ENCODE peak calls at places on chromosomes 4 and X, in nine cellular contexts. J is stimulated activated naive CD4-positive, alpha-beta T cell; A is upper lobe of right lung; F is IMR-90; K is hepatocyte; Y is ACHN; L is astrocyte; H is H4; N is T-cell. Q is an unnamed sample.

GRCh38 chr4:7691992-7692391 is 247.7 kb downstream of the AFAP1 start:
- DNase-seq in J (no peak), A (no peak), F (peak; percentile 15), K (no peak), Y (no peak), L (peak; percentile 14), H (no peak), N (no peak), Q (peak; percentile 47)

GRCh38 chr4:2244947-2245786 is 3.2 kb upstream of the HAUS3 start:
- DNase-seq in J (no peak), A (no peak), F (no peak), K (no peak), Y (no peak), L (no peak), H (no peak), N (no peak), Q (no peak)

GRCh38 chr4:98506462-98507132 is 151.8 kb downstream of the TSPAN5 start:
- DNase-seq in J (no peak), A (no peak), F (no peak), K (no peak), Y (peak; percentile 25), L (no peak), H (no peak), N (no peak), Q (no peak)

GRCh38 chrX:12693754-12694153 is 97.5 kb upstream of the PRPS2 start:
- DNase-seq in J (no peak), A (no peak), F (no peak), K (no peak), Y (no peak), L (no peak), H (peak; percentile 8), N (no peak), Q (no peak)

GRCh38 chr4:173288296-173288695 is 45.9 kb downstream of the HMGB2 start:
- DNase-seq in J (peak; percentile 15), A (no peak), F (peak; percentile 57), K (peak; percentile 85), Y (peak; percentile 25), L (peak; percentile 23), H (no peak), N (peak; percentile 58), Q (no peak)

GRCh38 chr4:185811509-185812364 is at the start of gene SORBS2:
- DNase-seq in J (no peak), A (peak; percentile 79), F (peak; percentile 25), K (peak; percentile 75), Y (peak; percentile 79), L (peak; percentile 78), H (no peak), N (no peak), Q (peak; percentile 59)

GRCh38 chrX:40207626-40208025 is 109.9 kb upstream of the BCOR start:
- DNase-seq in J (no peak), A (no peak), F (peak; percentile 19), K (no peak), Y (no peak), L (peak; percentile 33), H (peak; percentile 30), N (no peak), Q (no peak)

GRCh38 chrX:136778020-136778419 is 2.7 kb downstream of the ARHGEF6 start:
- DNase-seq in J (no peak), A (no peak), F (no peak), K (no peak), Y (no peak), L (no peak), H (no peak), N (no peak), Q (no peak)

GRCh38 chrX:152640039-152640818 is 2.5 kb downstream of the GABRQ start:
- DNase-seq in J (no peak), A (no peak), F (peak; percentile 1), K (peak; percentile 31), Y (no peak), L (peak; percentile 69), H (peak; percentile 63), N (no peak), Q (no peak)

GRCh38 chr4:182478475-182478874 is 235.3 kb downstream of the TENM3 start:
- DNase-seq in J (no peak), A (no peak), F (peak; percentile 59), K (peak; percentile 70), Y (peak; percentile 69), L (no peak), H (peak; percentile 25), N (no peak), Q (no peak)

GRCh38 chr4:108036252-108036651 is 46.6 kb downstream of the HADH start:
- DNase-seq in J (peak; percentile 83), A (no peak), F (no peak), K (no peak), Y (no peak), L (no peak), H (no peak), N (peak; percentile 74), Q (no peak)

GRCh38 chr4:142984871-142985585 is 138.9 kb upstream of the INPP4B start:
- DNase-seq in J (no peak), A (no peak), F (peak; percentile 17), K (peak; percentile 48), Y (peak; percentile 14), L (no peak), H (no peak), N (no peak), Q (no peak)

GRCh38 chr4:147041376-147041775 is 95.7 kb upstream of the TTC29 start:
- DNase-seq in J (no peak), A (no peak), F (no peak), K (no peak), Y (no peak), L (no peak), H (no peak), N (no peak), Q (no peak)

GRCh38 chr4:141180991-141181760 is 39.5 kb upstream of the ZNF330 start:
- DNase-seq in J (no peak), A (no peak), F (no peak), K (no peak), Y (peak; percentile 78), L (peak; percentile 16), H (no peak), N (no peak), Q (no peak)

GRCh38 chr4:95693594-95693993 is 144.8 kb upstream of the UNC5C start:
- DNase-seq in J (no peak), A (no peak), F (peak; percentile 0), K (no peak), Y (peak; percentile 30), L (peak; percentile 5), H (peak; percentile 31), N (no peak), Q (no peak)

GRCh38 chrX:100819534-100819836 is 706 bp upstream of the CSTF2 start:
- DNase-seq in J (no peak), A (no peak), F (no peak), K (no peak), Y (no peak), L (no peak), H (no peak), N (no peak), Q (no peak)

Q was measured in lower lobe of right lung.